ENCODE peak calls at places on chromosome 19, in six cellular contexts. M, Z, H, I, X and J are unnamed samples.

GRCh38 chr19:1910169-1910568 is 5.0 kb downstream of the ADAT3 start:
- DNase-seq in M (no peak), Z (no peak), H (no peak), I (no peak), X (no peak), J (no peak)

GRCh38 chr19:52734340-52734892 is 428 bp downstream of the ZNF611 start:
- DNase-seq in M (no peak), Z (peak; percentile 65), H (peak; percentile 26), I (no peak), X (no peak), J (peak; percentile 15)

GRCh38 chr19:6717441-6717971 is 2.9 kb downstream of the C3 start:
- DNase-seq in M (no peak), Z (no peak), H (no peak), I (no peak), X (no peak), J (no peak)

GRCh38 chr19:51012661-51013190 is 6.8 kb downstream of the KLK10 start:
- DNase-seq in M (no peak), Z (no peak), H (no peak), I (no peak), X (peak; percentile 71), J (no peak)

GRCh38 chr19:4523306-4524110 is 5.2 kb upstream of the PLIN4 start:
- DNase-seq in M (peak; percentile 40), Z (peak; percentile 87), H (peak; percentile 60), I (peak; percentile 39), X (peak; percentile 61), J (peak; percentile 63)

GRCh38 chr19:41302624-41303351 is 7.2 kb upstream of the CCDC97 start:
- DNase-seq in M (no peak), Z (no peak), H (no peak), I (no peak), X (no peak), J (no peak)

GRCh38 chr19:10390652-10391286 is 10.4 kb upstream of the TYK2 start:
- DNase-seq in M (peak; percentile 64), Z (peak; percentile 72), H (peak; percentile 45), I (peak; percentile 60), X (peak; percentile 84), J (peak; percentile 79)

GRCh38 chr19:1440418-1440801 is 2.2 kb downstream of the RPS15 start:
- DNase-seq in M (no peak), Z (no peak), H (no peak), I (no peak), X (no peak), J (no peak)

GRCh38 chr19:42076375-42076944 is 494 bp downstream of the ZNF574 start:
- DNase-seq in M (peak; percentile 58), Z (peak; percentile 72), H (peak; percentile 42), I (no peak), X (peak; percentile 4), J (no peak)

GRCh38 chr19:47752440-47753211 is 7.3 kb downstream of the NOP53 start:
- DNase-seq in M (no peak), Z (no peak), H (no peak), I (no peak), X (no peak), J (no peak)

GRCh38 chr19:2665103-2665502 is 37.4 kb downstream of the GNG7 start:
- DNase-seq in M (no peak), Z (no peak), H (peak; percentile 50), I (no peak), X (no peak), J (no peak)

GRCh38 chr19:5339470-5339949 is 1.1 kb downstream of the PTPRS start:
- DNase-seq in M (no peak), Z (no peak), H (no peak), I (no peak), X (no peak), J (no peak)

GRCh38 chr19:55165952-55166529 is 372 bp downstream of the DNAAF3 start:
- DNase-seq in M (peak; percentile 93), Z (peak; percentile 81), H (peak; percentile 54), I (peak; percentile 73), X (peak; percentile 91), J (peak; percentile 74)

GRCh38 chr19:2197270-2197669 is 33.5 kb downstream of the DOT1L start:
- DNase-seq in M (no peak), Z (no peak), H (no peak), I (no peak), X (no peak), J (no peak)

GRCh38 chr19:35789978-35790944 is 14.9 kb downstream of the ARHGAP33 start:
- DNase-seq in M (no peak), Z (no peak), H (no peak), I (no peak), X (no peak), J (no peak)

GRCh38 chr19:38304866-38305429 is 897 bp downstream of the C19orf33 start:
- DNase-seq in M (peak; percentile 100), Z (no peak), H (peak; percentile 44), I (peak; percentile 55), X (peak; percentile 95), J (peak; percentile 99)

GRCh38 chr19:48169585-48169973 is 565 bp downstream of the LIG1 start:
- DNase-seq in M (peak; percentile 79), Z (peak; percentile 85), H (peak; percentile 79), I (peak; percentile 82), X (peak; percentile 66), J (peak; percentile 84)

GRCh38 chr19:53157601-53158000 is 1.3 kb downstream of the ZNF347 start:
- DNase-seq in M (no peak), Z (no peak), H (no peak), I (no peak), X (peak; percentile 25), J (no peak)

GRCh38 chr19:18633321-18633720 is 3.5 kb upstream of the KLHL26 start:
- DNase-seq in M (no peak), Z (no peak), H (no peak), I (no peak), X (no peak), J (no peak)

GRCh38 chr19:2512523-2513431 is 36.9 kb downstream of the GADD45B start:
- DNase-seq in M (no peak), Z (no peak), H (no peak), I (no peak), X (no peak), J (no peak)

GRCh38 chr19:46542428-46543230 is 47.0 kb upstream of the PNMA8B start:
- DNase-seq in M (peak; percentile 69), Z (peak; percentile 91), H (peak; percentile 82), I (peak; percentile 77), X (peak; percentile 89), J (peak; percentile 93)

GRCh38 chr19:18046066-18046718 is 38.2 kb downstream of the ARRDC2 start:
- DNase-seq in M (no peak), Z (peak; percentile 68), H (no peak), I (no peak), X (peak; percentile 92), J (peak; percentile 91)

GRCh38 chr19:12841094-12841493 is 2.8 kb downstream of the MAST1 start:
- DNase-seq in M (no peak), Z (peak; percentile 53), H (no peak), I (peak; percentile 66), X (no peak), J (no peak)

GRCh38 chr19:2290441-2291184 is 8.6 kb upstream of the PEAK3 start:
- DNase-seq in M (no peak), Z (no peak), H (no peak), I (no peak), X (no peak), J (no peak)

GRCh38 chr19:55454787-55455243 is 6.6 kb downstream of the ISOC2 start:
- DNase-seq in M (peak; percentile 92), Z (no peak), H (peak; percentile 43), I (no peak), X (peak; percentile 68), J (peak; percentile 58)

GRCh38 chr19:15123900-15124299 is 16.7 kb downstream of the SYDE1 start:
- DNase-seq in M (no peak), Z (peak; percentile 73), H (peak; percentile 83), I (no peak), X (no peak), J (peak; percentile 27)

GRCh38 chr19:457636-458035 is 3.2 kb downstream of the SHC2 start:
- DNase-seq in M (no peak), Z (peak; percentile 42), H (no peak), I (no peak), X (no peak), J (no peak)

GRCh38 chr19:1429750-1430149 is 8.4 kb upstream of the RPS15 start:
- DNase-seq in M (no peak), Z (no peak), H (peak; percentile 63), I (no peak), X (no peak), J (no peak)

GRCh38 chr19:51338563-51339312 is 3.2 kb downstream of the VSIG10L start:
- DNase-seq in M (peak; percentile 91), Z (peak; percentile 85), H (peak; percentile 82), I (peak; percentile 88), X (peak; percentile 88), J (peak; percentile 83)

GRCh38 chr19:900302-901111 is 7.2 kb downstream of the RNU6-9 start:
- DNase-seq in M (peak; percentile 34), Z (peak; percentile 49), H (no peak), I (no peak), X (peak; percentile 23), J (peak; percentile 31)

GRCh38 chr19:41978470-41978869 is 15.6 kb downstream of the ATP1A3 start:
- DNase-seq in M (no peak), Z (no peak), H (no peak), I (no peak), X (no peak), J (no peak)

GRCh38 chr19:11453468-11454341 is 18.3 kb downstream of the PRKCSH start:
- DNase-seq in M (no peak), Z (no peak), H (no peak), I (no peak), X (no peak), J (no peak)
- TF ChIP-seq CTCF in M (peak; percentile 11), Z (peak; percentile 22), H (no peak), I (peak; percentile 42), X (peak; percentile 62), J (peak; percentile 16)

DNA sequence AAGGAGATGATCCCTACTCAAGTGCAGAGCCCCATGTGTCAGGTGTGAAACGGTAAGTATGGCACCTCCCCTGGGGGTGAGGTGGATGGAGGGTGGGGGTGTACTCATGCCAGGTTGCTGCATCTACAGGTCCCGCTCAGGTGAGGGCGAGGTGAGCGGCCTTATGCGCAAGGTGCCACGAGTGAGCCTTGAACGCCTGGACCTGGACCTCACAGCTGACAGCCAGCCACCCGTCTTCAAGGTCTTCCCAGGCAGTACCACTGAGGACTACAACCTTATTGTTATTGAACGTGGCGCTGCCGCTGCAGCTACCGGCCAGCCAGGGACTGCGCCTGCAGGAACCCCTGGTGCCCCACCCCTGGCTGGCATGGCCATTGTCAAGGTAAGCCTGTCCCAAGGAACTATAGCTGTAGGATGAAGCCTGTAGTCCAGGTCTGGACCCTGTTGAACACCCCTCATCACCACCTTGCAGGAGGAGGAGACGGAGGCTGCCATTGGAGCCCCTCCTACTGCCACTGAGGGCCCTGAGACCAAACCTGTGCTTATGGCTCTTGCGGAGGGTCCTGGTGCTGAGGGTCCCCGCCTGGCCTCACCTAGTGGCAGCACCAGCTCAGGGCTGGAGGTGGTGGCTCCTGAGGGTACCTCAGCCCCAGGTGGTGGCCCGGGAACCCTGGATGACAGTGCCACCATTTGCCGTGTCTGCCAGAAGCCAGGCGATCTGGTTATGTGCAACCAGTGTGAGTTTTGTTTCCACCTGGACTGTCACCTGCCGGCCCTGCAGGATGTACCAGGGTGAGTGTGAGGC is 5.2 kb downstream of the TRIM28 start:
- DNase-seq in M (no peak), Z (no peak), H (no peak), I (no peak), X (no peak), J (no peak)
- TF ChIP-seq CTCF in M (no peak), Z (no peak), H (no peak), I (no peak), X (no peak), J (no peak)

GRCh38 chr19:43662487-43662886 is 7.5 kb downstream of the PLAUR start:
- DNase-seq in M (no peak), Z (no peak), H (no peak), I (no peak), X (peak; percentile 16), J (peak; percentile 40)
- TF ChIP-seq CTCF in M (peak; percentile 37), Z (no peak), H (peak; percentile 30), I (peak; percentile 53), X (peak; percentile 38), J (peak; percentile 17)

GRCh38 chr19:31002852-31003251 is 346.4 kb downstream of the TSHZ3 start:
- DNase-seq in M (no peak), Z (no peak), H (no peak), I (no peak), X (no peak), J (no peak)
- TF ChIP-seq CTCF in M (no peak), Z (no peak), H (no peak), I (no peak), X (no peak), J (no peak)